ENCODE peak calls at places on chromosomes 1 and 21, in four cellular contexts. One of them, this sample, is unnamed.

GRCh38 chr1:91428182-91428798 is 23.7 kb upstream of the HFM1 start:
- DNase-seq in IMR-90: no peak
- DNase-seq in H9: peak; percentile 76
- DNase-seq in H1: peak; percentile 63
- DNase-seq in this sample: peak; percentile 65

GRCh38 chr1:74280642-74281396 is 45.6 kb downstream of the TNNI3K start:
- DNase-seq in H1: no peak
- DNase-seq in IMR-90: no peak
- DNase-seq in H9: no peak
- DNase-seq in this sample: no peak

GRCh38 chr1:27306892-27307850 is 14.8 kb upstream of the TMEM222 start:
- DNase-seq in IMR-90: no peak
- DNase-seq in H9: peak; percentile 91
- DNase-seq in H1: peak; percentile 76
- DNase-seq in this sample: peak; percentile 74

GRCh38 chr1:171803056-171803455 is 21.6 kb downstream of the METTL13 start:
- DNase-seq in H1: no peak
- DNase-seq in H9: no peak
- DNase-seq in IMR-90: peak; percentile 71
- DNase-seq in this sample: no peak

GRCh38 chr1:229318056-229318455 is 24.8 kb downstream of the CCSAP start:
- DNase-seq in IMR-90: peak; percentile 37
- DNase-seq in H9: no peak
- DNase-seq in H1: no peak
- DNase-seq in this sample: peak; percentile 43

GRCh38 chr1:39672551-39672947 is 642 bp upstream of the NT5C1A start:
- DNase-seq in IMR-90: no peak
- DNase-seq in H9: peak; percentile 68
- DNase-seq in H1: peak; percentile 81
- DNase-seq in this sample: no peak

GRCh38 chr1:56627636-56628039 is 17.5 kb upstream of the PRKAA2 start:
- DNase-seq in IMR-90: peak; percentile 70
- DNase-seq in H1: no peak
- DNase-seq in H9: no peak
- DNase-seq in this sample: peak; percentile 33

GRCh38 chr1:45407888-45408287 is 67.6 kb upstream of the MUTYH start:
- DNase-seq in H1: no peak
- DNase-seq in H9: no peak
- DNase-seq in IMR-90: no peak
- DNase-seq in this sample: no peak

GRCh38 chr1:156308078-156308477 is 9.0 kb upstream of the VHLL start:
- DNase-seq in IMR-90: peak; percentile 83
- DNase-seq in H1: no peak
- DNase-seq in H9: no peak
- DNase-seq in this sample: no peak

GRCh38 chr21:32807717-32808380 is 36.3 kb upstream of the PAXBP1 start:
- DNase-seq in H9: no peak
- DNase-seq in H1: no peak
- DNase-seq in IMR-90: peak; percentile 38
- DNase-seq in this sample: no peak

GRCh38 chr1:219269171-219269570 is 95.5 kb downstream of the LYPLAL1 start:
- DNase-seq in H9: no peak
- DNase-seq in H1: no peak
- DNase-seq in IMR-90: peak; percentile 4
- DNase-seq in this sample: no peak

GRCh38 chr1:219264557-219264956 is 90.9 kb downstream of the LYPLAL1 start:
- DNase-seq in H1: no peak
- DNase-seq in H9: no peak
- DNase-seq in IMR-90: no peak
- DNase-seq in this sample: peak; percentile 29

GRCh38 chr1:219261454-219261853 is 87.8 kb downstream of the LYPLAL1 start:
- DNase-seq in IMR-90: no peak
- DNase-seq in H9: no peak
- DNase-seq in H1: no peak
- DNase-seq in this sample: no peak

GRCh38 chr1:219266524-219266923 is 92.8 kb downstream of the LYPLAL1 start:
- DNase-seq in H1: no peak
- DNase-seq in H9: no peak
- DNase-seq in IMR-90: peak; percentile 48
- DNase-seq in this sample: no peak

GRCh38 chr1:219265026-219265515 is 91.4 kb downstream of the LYPLAL1 start:
- DNase-seq in H9: no peak
- DNase-seq in IMR-90: no peak
- DNase-seq in H1: no peak
- DNase-seq in this sample: no peak
- H4K5ac ChIP-seq in H9: no peak overlapping the region
- H4K5ac ChIP-seq in IMR-90: no peak overlapping the region
- H4K5ac ChIP-seq in H1: no peak overlapping the region
- H4K5ac ChIP-seq in this sample: no peak overlapping the region

DNA sequence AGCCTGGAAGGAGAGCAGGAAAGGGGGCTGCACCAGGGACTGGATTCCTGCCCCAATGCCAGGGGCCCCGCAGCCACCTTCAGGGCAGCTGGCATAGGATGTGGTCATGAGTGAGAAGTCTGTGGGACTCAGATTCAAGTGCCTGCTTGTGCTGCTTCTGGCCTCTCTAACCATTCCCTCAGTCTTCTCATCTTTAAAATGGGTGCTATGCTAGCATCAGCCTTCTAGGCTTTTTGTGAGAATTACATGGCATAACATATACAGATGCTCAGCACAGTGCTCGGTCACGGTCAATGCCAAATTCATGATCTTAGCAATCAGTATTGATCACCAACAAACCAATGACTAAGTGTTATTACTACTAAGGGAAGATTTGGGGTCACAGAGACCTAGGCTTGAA is 23.5 kb downstream of the TRIM62 start:
- DNase-seq in H1: no peak
- DNase-seq in IMR-90: no peak
- DNase-seq in H9: no peak
- DNase-seq in this sample: no peak
- H2AK5ac ChIP-seq in H1: no peak overlapping the region
- H2AK5ac ChIP-seq in IMR-90: no peak overlapping the region
- H2AK5ac ChIP-seq in H9: no peak overlapping the region
- H2AK5ac ChIP-seq in this sample: no peak overlapping the region

DNA sequence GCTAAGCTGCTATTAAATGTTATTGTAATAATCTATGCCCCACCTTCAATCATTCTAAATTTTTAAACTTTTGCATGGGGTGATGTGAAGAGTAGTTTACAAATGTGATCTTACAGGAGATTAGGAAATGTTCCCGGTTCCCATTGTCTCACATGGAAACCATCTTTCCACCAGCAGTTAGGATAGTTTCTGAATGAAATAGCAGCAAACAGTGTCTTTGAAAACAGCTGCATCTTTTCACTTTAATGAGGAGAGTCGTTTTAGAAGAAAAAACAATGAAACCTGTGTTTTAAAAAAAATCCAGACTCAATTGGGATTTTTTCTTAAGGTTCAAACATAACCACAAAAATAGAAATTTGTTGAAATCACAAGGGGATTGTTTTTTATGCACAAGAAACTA is 134.2 kb downstream of the TLR5 start:
- DNase-seq in IMR-90: no peak
- DNase-seq in H9: no peak
- DNase-seq in H1: no peak
- DNase-seq in this sample: no peak
- H4K5ac ChIP-seq in IMR-90: no peak overlapping the region
- H4K5ac ChIP-seq in H9: no peak overlapping the region
- H4K5ac ChIP-seq in H1: no peak overlapping the region
- H4K5ac ChIP-seq in this sample: no peak overlapping the region

DNA sequence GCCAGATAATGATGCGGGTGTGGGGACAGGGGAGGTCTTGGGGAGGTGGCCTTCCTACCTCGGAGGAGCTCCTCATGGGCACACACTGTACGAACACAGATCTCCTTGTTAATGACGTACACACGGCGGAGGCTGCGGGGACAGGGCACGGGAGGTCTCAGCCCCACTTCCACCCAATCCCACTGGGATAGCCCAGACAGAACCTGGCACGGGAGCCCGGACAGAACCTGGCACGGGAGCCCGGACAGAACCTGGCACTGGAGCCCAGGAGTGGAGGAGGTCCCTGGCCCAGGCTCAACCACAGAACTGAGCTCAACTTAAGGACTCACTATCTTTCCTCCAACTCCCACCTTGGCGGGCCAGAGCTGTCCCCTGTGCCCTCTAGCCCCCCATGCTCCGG is 5.2 kb downstream of the MFAP2 start:
- DNase-seq in H1: no peak
- DNase-seq in IMR-90: no peak
- DNase-seq in H9: no peak
- DNase-seq in this sample: no peak
- H2AK5ac ChIP-seq in H1: no peak overlapping the region
- H2AK5ac ChIP-seq in IMR-90: no peak overlapping the region
- H2AK5ac ChIP-seq in H9: no peak overlapping the region
- H2AK5ac ChIP-seq in this sample: no peak overlapping the region

GRCh38 chr1:31602081-31602480 is 15.4 kb upstream of the HCRTR1 start:
- DNase-seq in H9: no peak
- DNase-seq in H1: no peak
- DNase-seq in IMR-90: no peak
- DNase-seq in this sample: no peak

GRCh38 chr1:31605908-31606427 is 11.5 kb upstream of the HCRTR1 start:
- DNase-seq in IMR-90: peak; percentile 88
- DNase-seq in H9: no peak
- DNase-seq in H1: no peak
- DNase-seq in this sample: no peak

GRCh38 chr1:31609512-31609911 is 8.0 kb upstream of the HCRTR1 start:
- DNase-seq in H1: no peak
- DNase-seq in IMR-90: no peak
- DNase-seq in H9: no peak
- DNase-seq in this sample: no peak

DNA sequence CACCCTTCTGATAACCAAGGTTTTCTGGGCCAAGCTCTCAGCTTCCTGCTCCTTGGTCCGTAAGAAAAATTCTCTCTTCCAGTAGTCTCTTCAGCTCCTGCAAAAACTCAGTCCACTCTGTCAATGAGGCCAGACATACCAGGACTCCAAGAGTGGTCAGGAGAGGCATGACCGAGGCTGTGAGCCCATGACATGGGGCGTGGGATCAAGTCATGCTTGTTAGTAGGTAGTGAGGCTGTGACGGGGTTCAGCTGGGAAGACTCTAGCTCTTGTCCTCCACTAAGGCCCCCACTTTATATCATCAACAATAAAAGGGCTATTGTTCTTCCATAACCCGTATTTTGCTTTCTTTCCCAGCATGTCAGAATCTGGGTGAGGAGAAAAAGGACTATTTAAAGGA is 10.1 kb upstream of the HCRTR1 start:
- DNase-seq in H9: no peak
- DNase-seq in IMR-90: no peak
- DNase-seq in H1: peak; percentile 22
- DNase-seq in this sample: no peak
- H4K5ac ChIP-seq in H9: no peak overlapping the region
- H4K5ac ChIP-seq in IMR-90: no peak overlapping the region
- H4K5ac ChIP-seq in H1: no peak overlapping the region
- H4K5ac ChIP-seq in this sample: no peak overlapping the region

This sample was measured in mesendoderm.